ENCODE peak calls at places on chromosomes 7 and 10, in four cellular contexts. One of them, this sample, is unnamed.

GRCh38 chr7:155401884-155402283 is 56.0 kb upstream of the EN2 start:
- DNase-seq in HFF-Myc: no peak
- DNase-seq in heart left ventricle: no peak
- DNase-seq in fibroblast of lung: no peak
- DNase-seq in this sample: no peak

GRCh38 chr10:17784701-17785100 is 24.4 kb upstream of the MRC1 start:
- DNase-seq in HFF-Myc: no peak
- DNase-seq in heart left ventricle: no peak
- DNase-seq in fibroblast of lung: no peak
- DNase-seq in this sample: no peak

GRCh38 chr7:24891173-24891787 is 88.7 kb downstream of the OSBPL3 start:
- DNase-seq in HFF-Myc: no peak
- DNase-seq in heart left ventricle: no peak
- DNase-seq in fibroblast of lung: no peak
- DNase-seq in this sample: no peak

GRCh38 chr10:50621981-50622496 is 1.7 kb downstream of the SGMS1 start:
- DNase-seq in HFF-Myc: peak; percentile 91
- DNase-seq in heart left ventricle: peak; percentile 96
- DNase-seq in fibroblast of lung: peak; percentile 98
- DNase-seq in this sample: peak; percentile 85

GRCh38 chr10:102714621-102715455 is at the start of gene SFXN2:
- DNase-seq in HFF-Myc: no peak
- DNase-seq in heart left ventricle: no peak
- DNase-seq in fibroblast of lung: no peak
- DNase-seq in this sample: no peak

GRCh38 chr10:21398549-21399345 is 126.7 kb downstream of the SKIDA1 start:
- DNase-seq in HFF-Myc: peak; percentile 41
- DNase-seq in heart left ventricle: no peak
- DNase-seq in fibroblast of lung: peak; percentile 32
- DNase-seq in this sample: no peak

GRCh38 chr10:125633517-125633999 is 49.4 kb downstream of the TEX36 start:
- DNase-seq in HFF-Myc: peak; percentile 70
- DNase-seq in heart left ventricle: no peak
- DNase-seq in fibroblast of lung: no peak
- DNase-seq in this sample: no peak

GRCh38 chr10:34145751-34146150 is 669.3 kb downstream of the PARD3 start:
- DNase-seq in HFF-Myc: no peak
- DNase-seq in heart left ventricle: no peak
- DNase-seq in fibroblast of lung: peak; percentile 54
- DNase-seq in this sample: no peak

GRCh38 chr7:130430841-130431713 is 9.7 kb downstream of the CEP41 start:
- DNase-seq in HFF-Myc: peak; percentile 52
- DNase-seq in heart left ventricle: no peak
- DNase-seq in fibroblast of lung: peak; percentile 93
- DNase-seq in this sample: no peak

GRCh38 chr7:149458235-149458634 is 2.6 kb downstream of the ZNF777 start:
- DNase-seq in HFF-Myc: no peak
- DNase-seq in heart left ventricle: no peak
- DNase-seq in fibroblast of lung: no peak
- DNase-seq in this sample: no peak

GRCh38 chr7:41940760-41941343 is 238.0 kb upstream of the INHBA start:
- DNase-seq in HFF-Myc: peak; percentile 67
- DNase-seq in heart left ventricle: no peak
- DNase-seq in fibroblast of lung: peak; percentile 84
- DNase-seq in this sample: peak; percentile 59

GRCh38 chr7:50962962-50963374 is 180.3 kb upstream of the GRB10 start:
- DNase-seq in HFF-Myc: peak; percentile 69
- DNase-seq in heart left ventricle: peak; percentile 86
- DNase-seq in fibroblast of lung: peak; percentile 57
- DNase-seq in this sample: peak; percentile 69

GRCh38 chr10:43396061-43396927 is 12.7 kb downstream of the HNRNPF start:
- DNase-seq in HFF-Myc: no peak
- DNase-seq in heart left ventricle: peak; percentile 92
- DNase-seq in fibroblast of lung: peak; percentile 73
- DNase-seq in this sample: no peak

GRCh38 chr10:46026106-46026505 is 4.3 kb downstream of the NCOA4 start:
- DNase-seq in HFF-Myc: no peak
- DNase-seq in heart left ventricle: no peak
- DNase-seq in fibroblast of lung: no peak
- DNase-seq in this sample: no peak

GRCh38 chr7:22110227-22110839 is 164.6 kb upstream of the CDCA7L start:
- DNase-seq in HFF-Myc: peak; percentile 78
- DNase-seq in heart left ventricle: no peak
- DNase-seq in fibroblast of lung: peak; percentile 91
- DNase-seq in this sample: peak; percentile 82

GRCh38 chr7:95811846-95812445 is 39.6 kb downstream of the DYNC1I1 start:
- DNase-seq in HFF-Myc: peak; percentile 11
- DNase-seq in heart left ventricle: no peak
- DNase-seq in fibroblast of lung: peak; percentile 67
- DNase-seq in this sample: no peak

GRCh38 chr7:33814958-33815735 is 90.2 kb upstream of the BMPER start:
- DNase-seq in HFF-Myc: no peak
- DNase-seq in heart left ventricle: no peak
- DNase-seq in fibroblast of lung: no peak
- DNase-seq in this sample: no peak

GRCh38 chr7:63070696-63071095 is 928.0 kb upstream of the ZNF722 start:
- DNase-seq in HFF-Myc: no peak
- DNase-seq in heart left ventricle: no peak
- DNase-seq in fibroblast of lung: no peak
- DNase-seq in this sample: no peak

GRCh38 chr10:34249634-34250033 is 565.5 kb downstream of the PARD3 start:
- DNase-seq in HFF-Myc: no peak
- DNase-seq in heart left ventricle: no peak
- DNase-seq in fibroblast of lung: no peak
- DNase-seq in this sample: no peak

GRCh38 chr7:80393786-80394185 is 118.1 kb downstream of the GNAT3 start:
- DNase-seq in HFF-Myc: no peak
- DNase-seq in heart left ventricle: no peak
- DNase-seq in fibroblast of lung: no peak
- DNase-seq in this sample: no peak

GRCh38 chr7:45089314-45089891 is 634 bp upstream of the NACAD start:
- DNase-seq in HFF-Myc: no peak
- DNase-seq in heart left ventricle: peak; percentile 69
- DNase-seq in fibroblast of lung: peak; percentile 50
- DNase-seq in this sample: no peak

GRCh38 chr7:157360483-157361025 is 23.8 kb downstream of the DNAJB6 start:
- DNase-seq in HFF-Myc: no peak
- DNase-seq in heart left ventricle: no peak
- DNase-seq in fibroblast of lung: no peak
- DNase-seq in this sample: no peak

GRCh38 chr10:2981361-2981801 is 86.0 kb upstream of the PFKP start:
- DNase-seq in HFF-Myc: no peak
- DNase-seq in heart left ventricle: no peak
- DNase-seq in fibroblast of lung: no peak
- DNase-seq in this sample: no peak

GRCh38 chr7:71777278-71777677 is 634.9 kb downstream of the CALN1 start:
- DNase-seq in HFF-Myc: no peak
- DNase-seq in heart left ventricle: no peak
- DNase-seq in fibroblast of lung: no peak
- DNase-seq in this sample: no peak

GRCh38 chr7:71618281-71618680 is 486.3 kb downstream of the GALNT17 start:
- DNase-seq in HFF-Myc: no peak
- DNase-seq in heart left ventricle: no peak
- DNase-seq in fibroblast of lung: no peak
- DNase-seq in this sample: peak; percentile 39

GRCh38 chr7:150399861-150400778 is 21.0 kb downstream of the ZNF775 start:
- DNase-seq in HFF-Myc: no peak
- DNase-seq in heart left ventricle: no peak
- DNase-seq in fibroblast of lung: no peak
- DNase-seq in this sample: no peak

GRCh38 chr10:20622522-20623270 is 274.4 kb downstream of the NEBL start:
- DNase-seq in HFF-Myc: no peak
- DNase-seq in heart left ventricle: no peak
- DNase-seq in fibroblast of lung: peak; percentile 74
- DNase-seq in this sample: peak; percentile 63

GRCh38 chr7:23863209-23863798 is 153.3 kb downstream of the STK31 start:
- DNase-seq in HFF-Myc: no peak
- DNase-seq in heart left ventricle: no peak
- DNase-seq in fibroblast of lung: peak; percentile 74
- DNase-seq in this sample: peak; percentile 31

GRCh38 chr7:143126146-143126545 is 5.7 kb upstream of the PIP start:
- DNase-seq in HFF-Myc: peak; percentile 4
- DNase-seq in heart left ventricle: no peak
- DNase-seq in fibroblast of lung: no peak
- DNase-seq in this sample: no peak

DNA sequence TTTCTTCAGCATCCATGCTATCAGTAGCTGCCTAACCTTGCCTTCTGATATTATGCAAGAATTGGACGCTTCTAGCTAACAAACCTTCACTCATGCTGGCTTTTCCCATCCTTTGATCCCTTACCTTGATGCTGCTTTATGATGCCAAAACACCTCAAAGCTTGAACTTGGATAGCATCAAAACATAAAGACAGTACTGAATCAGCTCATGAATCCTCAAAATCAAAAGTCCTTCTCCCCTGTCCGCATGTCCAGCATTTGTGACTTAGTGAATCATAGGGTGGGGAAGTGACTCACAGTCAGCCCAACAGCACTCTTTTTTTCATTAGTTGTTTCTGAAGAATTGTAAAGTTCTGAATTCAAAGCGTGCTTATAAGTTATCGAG is 89.5 kb upstream of the PIK3CG start:
- DNase-seq in HFF-Myc: peak; percentile 70
- DNase-seq in heart left ventricle: no peak
- DNase-seq in fibroblast of lung: peak; percentile 75
- DNase-seq in this sample: no peak
- H3K4me3 ChIP-seq in HFF-Myc: no peak overlapping the region
- H3K4me3 ChIP-seq in heart left ventricle: no peak overlapping the region
- H3K4me3 ChIP-seq in fibroblast of lung: no peak overlapping the region
- H3K4me3 ChIP-seq in this sample: no peak overlapping the region

GRCh38 chr7:1124164-1124563 is 35.8 kb downstream of the ZFAND2A start:
- DNase-seq in HFF-Myc: no peak
- DNase-seq in heart left ventricle: no peak
- DNase-seq in fibroblast of lung: no peak
- DNase-seq in this sample: no peak

GRCh38 chr7:1122832-1123501 is 35.1 kb downstream of the GPER1 start:
- DNase-seq in HFF-Myc: no peak
- DNase-seq in heart left ventricle: peak; percentile 83
- DNase-seq in fibroblast of lung: no peak
- DNase-seq in this sample: no peak

GRCh38 chr7:1124816-1125602 is 35.0 kb downstream of the ZFAND2A start:
- DNase-seq in HFF-Myc: no peak
- DNase-seq in heart left ventricle: no peak
- DNase-seq in fibroblast of lung: peak; percentile 17
- DNase-seq in this sample: no peak

GRCh38 chr7:1121886-1122831 is 34.2 kb downstream of the GPER1 start:
- DNase-seq in HFF-Myc: no peak
- DNase-seq in heart left ventricle: no peak
- DNase-seq in fibroblast of lung: no peak
- DNase-seq in this sample: no peak

DNA sequence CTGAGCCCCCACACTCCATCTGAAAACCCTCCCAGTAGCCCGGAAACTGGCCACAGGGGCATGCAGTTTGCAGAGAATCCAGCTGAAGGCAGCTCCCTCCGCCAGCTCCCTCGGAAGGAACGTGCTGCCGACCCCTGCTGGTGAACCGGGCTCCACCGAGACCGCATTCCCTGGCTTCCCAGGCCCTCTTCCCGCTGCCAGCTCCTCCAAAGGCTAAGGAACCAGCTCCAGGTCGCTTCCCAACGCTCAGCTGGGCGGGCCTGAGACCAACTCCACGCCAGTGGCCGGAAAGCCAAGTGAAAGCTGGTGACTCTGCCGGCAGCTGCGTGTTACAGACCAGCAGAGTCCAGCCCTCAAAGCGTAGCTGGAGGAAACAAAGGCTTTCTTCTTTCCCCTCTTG is 35.8 kb downstream of the GPER1 start:
- DNase-seq in HFF-Myc: no peak
- DNase-seq in heart left ventricle: peak; percentile 90
- DNase-seq in fibroblast of lung: peak; percentile 88
- DNase-seq in this sample: peak; percentile 66
- TF ChIP-seq CTCF in HFF-Myc: peak; percentile 42
- TF ChIP-seq CTCF in heart left ventricle: peak; percentile 75
- TF ChIP-seq CTCF in fibroblast of lung: peak; percentile 77
- TF ChIP-seq CTCF in this sample: peak; percentile 74

DNA sequence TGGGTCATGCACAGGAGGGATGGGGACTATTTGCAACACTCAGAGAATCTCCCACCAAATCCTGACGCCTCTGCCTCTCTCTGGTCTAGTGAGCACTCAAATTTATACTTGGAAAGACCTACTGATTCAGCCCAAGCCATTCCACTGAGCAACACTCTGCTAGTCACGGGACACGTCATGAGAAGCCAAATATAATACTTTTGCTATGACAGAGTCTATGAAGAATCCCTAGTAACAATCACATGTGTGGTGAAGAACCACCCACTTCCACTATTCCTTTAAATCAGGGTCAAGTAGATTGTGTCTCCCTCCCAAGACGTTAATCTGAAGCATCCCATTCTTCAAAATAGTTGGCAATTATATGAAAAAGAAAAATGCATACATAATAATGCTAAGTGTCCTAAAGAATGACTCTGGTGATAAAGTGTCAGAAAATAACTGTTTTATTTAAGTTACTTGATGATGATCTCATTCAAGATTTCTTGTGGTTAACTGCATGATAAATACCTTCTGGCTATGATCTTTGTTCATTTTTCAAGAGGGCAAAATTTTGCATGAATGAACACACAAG is 28.5 kb downstream of the CHCHD3 start:
- DNase-seq in HFF-Myc: peak; percentile 61
- DNase-seq in heart left ventricle: no peak
- DNase-seq in fibroblast of lung: peak; percentile 95
- DNase-seq in this sample: peak; percentile 93
- H3K4me3 ChIP-seq in HFF-Myc: no peak overlapping the region
- H3K4me3 ChIP-seq in heart left ventricle: no peak overlapping the region
- H3K4me3 ChIP-seq in fibroblast of lung: peak overlapping the region; percentile 10
- H3K4me3 ChIP-seq in this sample: no peak overlapping the region

DNA sequence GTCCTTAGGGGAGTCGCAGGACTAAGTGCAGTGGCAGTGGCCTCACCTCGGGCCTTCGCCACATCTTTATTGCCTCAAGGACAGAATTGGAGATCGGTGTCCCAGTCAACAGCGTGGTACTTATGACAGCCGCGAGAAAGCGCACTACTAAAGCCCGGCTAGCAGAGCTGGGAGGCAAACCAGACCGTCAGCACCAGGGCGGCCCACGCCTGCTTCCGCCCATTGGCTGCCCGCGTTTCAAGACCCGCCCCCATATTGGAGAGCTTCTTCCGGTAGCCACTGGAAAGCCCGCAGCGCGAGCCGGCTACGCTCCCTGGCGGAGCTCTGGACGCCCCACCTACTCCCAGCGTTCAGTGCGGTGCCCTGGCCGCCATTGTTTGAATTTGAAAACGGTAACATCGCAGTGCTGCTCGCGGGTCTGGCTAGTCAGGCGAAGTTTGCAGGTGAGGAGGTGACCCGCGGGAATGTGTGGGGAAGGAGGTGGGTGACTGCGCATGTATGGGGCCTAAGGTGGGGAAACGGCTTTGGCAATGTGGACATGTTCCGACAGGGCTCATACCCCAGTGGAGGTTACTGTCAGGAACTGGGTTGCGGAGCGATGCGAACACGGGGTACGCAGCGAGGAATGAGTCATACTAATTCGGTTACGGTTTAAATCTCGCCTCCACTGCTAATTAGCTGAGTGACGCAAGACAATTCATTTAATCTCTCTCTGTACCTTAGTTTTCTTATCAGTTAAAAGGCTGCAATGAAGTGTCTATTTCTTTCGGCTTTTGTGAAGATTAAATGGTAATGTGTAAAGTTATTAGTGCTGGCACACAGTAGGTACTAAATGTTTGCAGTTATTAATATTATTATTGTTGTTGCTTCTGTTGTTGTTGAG is at the start of gene KIF20B:
- DNase-seq in HFF-Myc: peak; percentile 87
- DNase-seq in heart left ventricle: peak; percentile 98
- DNase-seq in fibroblast of lung: peak; percentile 96
- DNase-seq in this sample: peak; percentile 94
- TF ChIP-seq CTCF in HFF-Myc: peak; percentile 33
- TF ChIP-seq CTCF in heart left ventricle: peak; percentile 69
- TF ChIP-seq CTCF in fibroblast of lung: peak; percentile 38
- TF ChIP-seq CTCF in this sample: peak; percentile 25